ENCODE peak calls at places on chromosomes 7 and 10, in eight cellular contexts. I is SK-N-DZ; L is cortex of kidney; Z is uterus; S is anterior cingulate cortex; Q is left kidney; X is choroid plexus epithelial cell; K is Jurkat, Clone E6-1. P is an unnamed sample.

GRCh38 chr7:128052404-128052803 is 21.2 kb upstream of the LRRC4 start:
- DNase-seq in K (no peak), Z (no peak), S (no peak), L (no peak), I (no peak), X (no peak), Q (no peak), P (no peak)

GRCh38 chr7:29091722-29092121 is 54.6 kb downstream of the CPVL start:
- DNase-seq in I (no peak), S (no peak), K (no peak), Q (peak), L (no peak), Z (no peak), X (peak), P (no peak)

GRCh38 chr10:122949296-122949695 is 4.7 kb downstream of the C10orf88 start:
- DNase-seq in X (no peak), K (no peak), S (no peak), L (no peak), I (no peak), Z (no peak), Q (no peak), P (no peak)

GRCh38 chr10:34908472-34908871 is 93.4 kb upstream of the PARD3 start:
- DNase-seq in Z (no peak), L (no peak), X (peak), Q (no peak), I (no peak), K (no peak), S (no peak), P (no peak)

GRCh38 chr7:1130021-1130990 is 29.7 kb downstream of the ZFAND2A start:
- DNase-seq in I (no peak), K (no peak), S (no peak), Z (no peak), X (no peak), Q (no peak), L (no peak), P (no peak)

GRCh38 chr10:124534231-124534798 is 72.7 kb downstream of the LHPP start:
- DNase-seq in K (no peak), I (no peak), L (no peak), S (no peak), Q (peak), X (peak), Z (peak), P (no peak)

GRCh38 chr7:2030475-2031456 is 202.0 kb downstream of the MAD1L1 start:
- DNase-seq in Q (no peak), Z (no peak), L (no peak), X (no peak), S (no peak), K (peak), I (peak), P (no peak)

GRCh38 chr10:3435671-3436070 is 263.1 kb upstream of the PITRM1 start:
- DNase-seq in S (no peak), L (no peak), X (no peak), K (no peak), Q (no peak), I (no peak), Z (no peak), P (no peak)

GRCh38 chr10:86255405-86256251 is 111.0 kb downstream of the GRID1 start:
- DNase-seq in I (no peak), Z (no peak), S (no peak), Q (no peak), K (no peak), L (no peak), X (no peak), P (no peak)

GRCh38 chr7:98996162-98996552 is 117.8 kb downstream of the TRRAP start:
- DNase-seq in X (no peak), S (no peak), Z (no peak), I (no peak), K (peak), Q (no peak), L (no peak), P (no peak)

GRCh38 chr7:148623586-148624282 is 33.2 kb downstream of the C7orf33 start:
- DNase-seq in X (peak), I (no peak), Q (no peak), S (no peak), L (no peak), Z (no peak), K (no peak), P (peak)

GRCh38 chr10:22620140-22620857 is 94.1 kb downstream of the PIP4K2A start:
- DNase-seq in Q (no peak), L (no peak), Z (peak), I (no peak), K (no peak), X (peak), S (peak), P (no peak)

GRCh38 chr7:107850221-107850620 is 40.8 kb upstream of the DLD start:
- DNase-seq in K (no peak), X (no peak), Z (no peak), S (no peak), I (no peak), L (no peak), Q (no peak), P (no peak)

GRCh38 chr10:72740526-72740925 is 48.6 kb downstream of the MCU start:
- DNase-seq in Z (no peak), Q (peak), K (no peak), S (no peak), X (peak), L (no peak), I (peak), P (no peak)

GRCh38 chr10:71725998-71726672 is 6.6 kb upstream of the C10orf105 start:
- DNase-seq in Q (peak), S (no peak), K (peak), X (peak), I (peak), Z (no peak), L (no peak), P (no peak)

GRCh38 chr10:42988517-42989395 is 88.1 kb upstream of the RET start:
- DNase-seq in L (no peak), Q (peak), I (no peak), Z (no peak), X (no peak), S (no peak), K (no peak), P (no peak)

GRCh38 chr10:31602541-31603244 is 283.7 kb downstream of the ZEB1 start:
- DNase-seq in X (peak), S (peak), Z (peak), I (peak), L (no peak), K (no peak), Q (peak), P (peak)

GRCh38 chr7:13990984-13991790 is 1.7 kb upstream of the ETV1 start:
- DNase-seq in X (peak), K (peak), L (no peak), I (peak), Q (peak), Z (peak), S (peak), P (peak)

GRCh38 chr10:23359692-23360380 is 15.2 kb upstream of the C10orf67 start:
- DNase-seq in Q (no peak), X (no peak), Z (no peak), S (no peak), K (no peak), I (no peak), L (no peak), P (no peak)

GRCh38 chr10:102123223-102123622 is 3.1 kb upstream of the LDB1 start:
- DNase-seq in I (no peak), Q (no peak), Z (no peak), K (no peak), L (no peak), S (no peak), X (no peak), P (no peak)

GRCh38 chr10:129958118-129958685 is 5.9 kb downstream of the EBF3 start:
- DNase-seq in X (peak), K (no peak), I (no peak), L (no peak), Z (no peak), S (no peak), Q (peak), P (peak)

GRCh38 chr7:7795736-7796135 is 77.3 kb upstream of the RPA3 start:
- DNase-seq in X (peak), S (no peak), L (no peak), Z (no peak), I (peak), Q (no peak), K (no peak), P (no peak)

GRCh38 chr10:62048919-62049636 is 147.6 kb downstream of the ARID5B start:
- DNase-seq in I (peak), K (no peak), X (peak), L (peak), Z (peak), S (peak), Q (peak), P (peak)

GRCh38 chr7:55032069-55032699 is 13.4 kb downstream of the EGFR start:
- DNase-seq in I (no peak), S (no peak), K (no peak), L (no peak), Q (no peak), X (no peak), Z (no peak), P (no peak)

GRCh38 chr7:19061331-19061730 is 56.1 kb downstream of the TWIST1 start:
- DNase-seq in L (no peak), K (no peak), S (no peak), I (no peak), X (peak), Z (no peak), Q (no peak), P (no peak)

GRCh38 chr7:13181221-13181620 is 493.8 kb downstream of the ARL4A start:
- DNase-seq in K (no peak), X (peak), L (no peak), I (no peak), Q (peak), S (no peak), Z (no peak), P (peak)

GRCh38 chr10:89332718-89333281 is 5.0 kb downstream of the IFIT3 start:
- DNase-seq in X (no peak), K (no peak), Z (no peak), I (no peak), Q (no peak), S (no peak), L (no peak), P (no peak)

GRCh38 chr10:98226508-98227144 is 41.4 kb downstream of the LOXL4 start:
- DNase-seq in Q (no peak), X (no peak), L (no peak), I (no peak), S (no peak), Z (no peak), K (no peak), P (no peak)

GRCh38 chr10:72037811-72038210 is 50.5 kb downstream of the SPOCK2 start:
- DNase-seq in K (no peak), S (no peak), I (no peak), X (no peak), Z (no peak), Q (peak), L (no peak), P (no peak)

GRCh38 chr10:22133640-22134624 is 83.9 kb downstream of the EBLN1 start:
- DNase-seq in Q (peak), S (no peak), X (peak), K (peak), Z (no peak), I (peak), L (no peak), P (no peak)

GRCh38 chr7:5610500-5611186 is 170.8 kb downstream of the RNF216 start:
- DNase-seq in Z (no peak), X (no peak), S (no peak), Q (peak), L (no peak), K (no peak), I (no peak), P (peak)

GRCh38 chr10:133455196-133455595 is 1.5 kb downstream of the SCART1 start:
- DNase-seq in S (no peak), I (no peak), K (no peak), L (no peak), X (no peak), Q (no peak), Z (no peak), P (no peak)

GRCh38 chr10:22573820-22574569 is 140.4 kb downstream of the PIP4K2A start:
- DNase-seq in S (no peak), Q (peak), Z (no peak), K (peak), X (peak), L (no peak), I (no peak), P (no peak)

GRCh38 chr7:24283559-24283899 is 461 bp upstream of the NPY start:
- DNase-seq in X (no peak), Q (peak), I (peak), L (no peak), K (peak), Z (no peak), S (no peak), P (peak)

GRCh38 chr10:91901784-91902677 is 7.3 kb downstream of the FGFBP3 start:
- DNase-seq in X (peak), Z (peak), L (no peak), K (peak), Q (no peak), I (no peak), S (no peak), P (no peak)

GRCh38 chr7:69883399-69883821 is 285.1 kb downstream of the AUTS2 start:
- DNase-seq in Z (no peak), Q (no peak), I (peak), X (no peak), L (no peak), S (no peak), K (no peak), P (peak)

GRCh38 chr7:101817930-101818698 is 688 bp downstream of the CUX1 start:
- DNase-seq in X (peak), K (no peak), Z (no peak), L (no peak), I (no peak), Q (no peak), S (no peak), P (no peak)

GRCh38 chr7:1777122-1777521 is 107.0 kb downstream of the ELFN1 start:
- DNase-seq in I (no peak), S (no peak), K (no peak), Z (no peak), L (no peak), X (no peak), Q (no peak), P (no peak)

P was measured in retina.